ENCODE peak calls at places on chromosomes 5 and 9, in nine cellular contexts. T, L, Q, C, R, B, W, O and M are unnamed samples.

GRCh38 chr5:124157320-124157719 is 589.1 kb downstream of the ZNF608 start:
- DNase-seq in T (no peak), L (no peak), Q (no peak), C (no peak), R (no peak), B (no peak), W (no peak), O (no peak), M (no peak)

GRCh38 chr9:121288874-121289553 is 21.1 kb downstream of the GSN start:
- DNase-seq in T (peak), L (peak), Q (no peak), C (peak), R (peak), B (peak), W (peak), O (peak), M (peak)

GRCh38 chr9:137244486-137245449 is 3.7 kb downstream of the TUBB4B start:
- DNase-seq in T (peak), L (no peak), Q (no peak), C (no peak), R (peak), B (no peak), W (no peak), O (no peak), M (no peak)

GRCh38 chr9:35606138-35606504 is 1.1 kb downstream of the TESK1 start:
- DNase-seq in T (no peak), L (no peak), Q (no peak), C (no peak), R (no peak), B (peak), W (no peak), O (no peak), M (no peak)

GRCh38 chr9:107588393-107588792 is 98.8 kb upstream of the KLF4 start:
- DNase-seq in T (no peak), L (no peak), Q (no peak), C (no peak), R (no peak), B (no peak), W (no peak), O (no peak), M (no peak)

GRCh38 chr5:43106290-43106638 is 14.4 kb upstream of the ZNF131 start:
- DNase-seq in T (no peak), L (no peak), Q (peak), C (no peak), R (no peak), B (no peak), W (no peak), O (no peak), M (no peak)

GRCh38 chr9:93990448-93990847 is 35.3 kb upstream of the BARX1 start:
- DNase-seq in T (no peak), L (no peak), Q (no peak), C (no peak), R (no peak), B (no peak), W (no peak), O (no peak), M (no peak)

GRCh38 chr5:165029471-165029870 is 1524.1 kb downstream of the MAT2B start:
- DNase-seq in T (peak), L (no peak), Q (peak), C (no peak), R (peak), B (peak), W (no peak), O (peak), M (no peak)

GRCh38 chr9:98805506-98806272 is 1.8 kb upstream of the GALNT12 start:
- DNase-seq in T (peak), L (no peak), Q (peak), C (no peak), R (no peak), B (no peak), W (no peak), O (no peak), M (no peak)

GRCh38 chr5:98631311-98632054 is 142.0 kb upstream of the RGMB start:
- DNase-seq in T (no peak), L (no peak), Q (peak), C (no peak), R (no peak), B (peak), W (no peak), O (no peak), M (no peak)

GRCh38 chr9:88258012-88258411 is 119.7 kb upstream of the SPATA31C2 start:
- DNase-seq in T (peak), L (peak), Q (peak), C (no peak), R (no peak), B (no peak), W (peak), O (peak), M (no peak)

GRCh38 chr5:173302546-173303155 is 25.6 kb downstream of the STC2 start:
- DNase-seq in T (no peak), L (no peak), Q (peak), C (no peak), R (peak), B (peak), W (no peak), O (peak), M (no peak)

GRCh38 chr5:96924016-96924443 is 11.8 kb upstream of the LNPEP start:
- DNase-seq in T (peak), L (no peak), Q (no peak), C (no peak), R (no peak), B (no peak), W (no peak), O (no peak), M (no peak)

GRCh38 chr9:35107337-35108290 is 4.7 kb upstream of the STOML2 start:
- DNase-seq in T (no peak), L (no peak), Q (no peak), C (no peak), R (no peak), B (no peak), W (no peak), O (no peak), M (no peak)

GRCh38 chr9:82586918-82587356 is 476.0 kb downstream of the RASEF start:
- DNase-seq in T (no peak), L (no peak), Q (no peak), C (no peak), R (no peak), B (no peak), W (no peak), O (no peak), M (no peak)

GRCh38 chr5:175466700-175467318 is 11.6 kb upstream of the SFXN1 start:
- DNase-seq in T (no peak), L (peak), Q (peak), C (no peak), R (no peak), B (no peak), W (peak), O (no peak), M (no peak)

GRCh38 chr5:154291917-154292316 is 101.4 kb downstream of the GALNT10 start:
- DNase-seq in T (no peak), L (no peak), Q (no peak), C (no peak), R (no peak), B (no peak), W (no peak), O (no peak), M (no peak)

GRCh38 chr9:117284414-117284813 is 130.4 kb downstream of the ASTN2 start:
- DNase-seq in T (no peak), L (no peak), Q (no peak), C (no peak), R (no peak), B (no peak), W (no peak), O (no peak), M (no peak)

GRCh38 chr9:131271506-131271931 is 4.8 kb downstream of the FAM78A start:
- DNase-seq in T (no peak), L (peak), Q (no peak), C (no peak), R (no peak), B (no peak), W (no peak), O (no peak), M (no peak)

GRCh38 chr5:138755084-138755748 is 2.0 kb downstream of the CTNNA1 start:
- DNase-seq in T (no peak), L (no peak), Q (no peak), C (no peak), R (no peak), B (no peak), W (no peak), O (no peak), M (no peak)

GRCh38 chr5:63131618-63132285 is 553.1 kb downstream of the LRRC70 start:
- DNase-seq in T (peak), L (no peak), Q (peak), C (no peak), R (no peak), B (peak), W (no peak), O (no peak), M (no peak)

GRCh38 chr9:134618823-134619454 is 22.7 kb upstream of the COL5A1 start:
- DNase-seq in T (no peak), L (no peak), Q (no peak), C (peak), R (no peak), B (no peak), W (peak), O (no peak), M (peak)

GRCh38 chr5:61652916-61653315 is 320.9 kb downstream of the ZSWIM6 start:
- DNase-seq in T (no peak), L (no peak), Q (no peak), C (no peak), R (no peak), B (no peak), W (no peak), O (no peak), M (no peak)

GRCh38 chr5:59285300-59286017 is 608.1 kb downstream of the PDE4D start:
- DNase-seq in T (no peak), L (no peak), Q (no peak), C (no peak), R (no peak), B (no peak), W (no peak), O (no peak), M (no peak)

GRCh38 chr5:59293700-59294099 is 599.8 kb downstream of the PDE4D start:
- DNase-seq in T (no peak), L (no peak), Q (no peak), C (no peak), R (no peak), B (no peak), W (no peak), O (no peak), M (no peak)

GRCh38 chr5:59287361-59287760 is 606.2 kb downstream of the PDE4D start:
- DNase-seq in T (no peak), L (no peak), Q (no peak), C (no peak), R (no peak), B (peak), W (no peak), O (no peak), M (no peak)

GRCh38 chr5:59286510-59286909 is 607.0 kb downstream of the PDE4D start:
- DNase-seq in T (no peak), L (no peak), Q (no peak), C (no peak), R (no peak), B (no peak), W (no peak), O (no peak), M (no peak)

GRCh38 chr5:59287884-59288283 is 605.6 kb downstream of the PDE4D start:
- DNase-seq in T (no peak), L (no peak), Q (no peak), C (no peak), R (no peak), B (peak), W (no peak), O (no peak), M (no peak)
- TF ChIP-seq CTCF in T (no peak), L (no peak), Q (no peak), C (no peak), R (no peak), B (no peak), W (no peak), O (no peak), M (no peak)

GRCh38 chr9:87084407-87084806 is 137.1 kb upstream of the GAS1 start:
- DNase-seq in T (no peak), L (no peak), Q (no peak), C (no peak), R (no peak), B (no peak), W (no peak), O (no peak), M (no peak)

GRCh38 chr9:87081523-87081922 is 134.2 kb upstream of the GAS1 start:
- DNase-seq in T (no peak), L (no peak), Q (no peak), C (no peak), R (no peak), B (no peak), W (no peak), O (no peak), M (no peak)

GRCh38 chr9:87077986-87078385 is 130.7 kb upstream of the GAS1 start:
- DNase-seq in T (no peak), L (no peak), Q (no peak), C (no peak), R (no peak), B (no peak), W (no peak), O (no peak), M (no peak)

GRCh38 chr9:87083986-87084385 is 136.7 kb upstream of the GAS1 start:
- DNase-seq in T (no peak), L (no peak), Q (no peak), C (no peak), R (no peak), B (no peak), W (no peak), O (no peak), M (no peak)

DNA sequence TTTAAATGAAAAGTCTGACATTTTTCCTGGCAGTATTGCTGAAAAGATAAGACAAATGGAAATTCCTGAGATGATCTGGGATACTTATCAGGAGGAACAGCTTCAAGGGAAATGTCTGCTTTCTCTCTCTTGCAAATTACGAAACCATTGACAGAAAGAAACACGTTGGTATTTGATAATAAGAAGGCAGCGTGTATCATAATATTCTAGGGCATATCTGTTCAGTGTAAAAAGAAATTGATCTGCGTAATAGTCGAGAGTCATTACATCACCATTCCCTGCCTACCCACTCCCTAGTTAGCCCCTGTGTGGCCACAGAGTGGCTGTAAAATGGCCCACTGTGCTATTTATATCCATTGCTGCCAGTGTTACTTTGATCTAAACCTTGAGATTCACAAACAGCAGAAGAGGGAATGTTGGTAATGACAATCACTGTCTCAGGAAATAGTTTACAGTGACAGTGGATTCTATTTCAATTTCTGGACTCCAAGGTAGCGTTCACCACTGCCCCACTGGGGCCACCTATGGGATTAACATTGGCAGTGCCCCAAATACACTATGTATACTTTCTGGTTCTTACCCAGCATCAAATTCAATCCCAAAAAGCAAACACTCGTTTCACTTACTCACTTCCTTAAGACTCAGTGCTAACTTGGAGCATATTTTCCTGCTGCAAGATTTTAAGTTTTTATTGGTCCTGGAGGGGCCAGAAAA is 133.4 kb upstream of the GAS1 start:
- DNase-seq in T (peak), L (no peak), Q (peak), C (no peak), R (no peak), B (peak), W (no peak), O (no peak), M (no peak)
- TF ChIP-seq CTCF in T (peak), L (peak), Q (peak), C (no peak), R (peak), B (no peak), W (no peak), O (no peak), M (no peak)

GRCh38 chr5:90866915-90867715 is 308.5 kb downstream of the ADGRV1 start:
- DNase-seq in T (no peak), L (peak), Q (peak), C (no peak), R (no peak), B (peak), W (no peak), O (no peak), M (no peak)

GRCh38 chr5:90865194-90865593 is 306.6 kb downstream of the ADGRV1 start:
- DNase-seq in T (no peak), L (no peak), Q (no peak), C (no peak), R (no peak), B (no peak), W (no peak), O (no peak), M (no peak)

GRCh38 chr5:90866333-90866732 is 307.7 kb downstream of the ADGRV1 start:
- DNase-seq in T (no peak), L (no peak), Q (peak), C (no peak), R (no peak), B (peak), W (no peak), O (no peak), M (no peak)

DNA sequence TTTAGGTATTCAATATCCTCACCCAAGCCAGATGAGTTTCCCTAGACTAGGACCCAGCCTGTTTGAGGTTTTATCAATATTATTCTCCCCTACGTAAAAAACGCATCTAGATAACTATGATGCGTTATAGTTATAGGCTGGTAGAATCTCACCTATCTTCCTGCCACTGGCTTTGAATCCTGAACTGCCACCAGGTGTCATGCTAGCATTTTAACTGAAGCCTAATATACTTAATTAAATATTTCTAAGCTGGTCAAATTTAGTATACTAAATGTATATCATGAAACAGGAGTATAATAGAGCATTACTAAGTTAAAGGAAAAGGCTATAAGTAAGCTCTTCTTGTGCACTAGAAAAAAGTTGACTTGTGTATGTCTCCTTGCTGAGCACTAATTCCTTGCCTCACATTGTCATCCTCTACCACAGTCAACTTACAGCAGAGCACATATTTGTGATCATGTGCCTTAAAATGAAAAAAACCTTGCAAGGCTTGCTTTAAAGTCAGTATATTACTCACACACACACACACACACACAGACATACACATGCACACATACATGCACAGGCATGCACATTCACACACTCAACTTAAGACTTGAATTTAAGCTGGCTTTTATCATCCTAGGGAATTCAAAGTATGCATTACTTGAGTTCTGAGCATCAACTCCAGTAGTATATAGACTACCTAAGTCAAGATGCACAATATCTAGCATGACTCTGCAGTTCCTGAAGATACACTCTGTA is 303.4 kb downstream of the ADGRV1 start:
- DNase-seq in T (no peak), L (no peak), Q (no peak), C (no peak), R (no peak), B (peak), W (no peak), O (no peak), M (no peak)
- TF ChIP-seq CTCF in T (peak), L (no peak), Q (no peak), C (no peak), R (peak), B (peak), W (no peak), O (no peak), M (no peak)

GRCh38 chr5:17882760-17883488 is 248.7 kb downstream of the TAF11L14 start:
- DNase-seq in T (peak), L (no peak), Q (no peak), C (no peak), R (peak), B (peak), W (no peak), O (no peak), M (no peak)
- TF ChIP-seq CTCF in T (no peak), L (no peak), Q (no peak), C (no peak), R (peak), B (no peak), W (no peak), O (no peak), M (no peak)